ENCODE peak calls at places on chromosomes 5 and 9, in four cellular contexts. N is H1, L is IMR-90, Z is H9. S is an unnamed sample.

GRCh38 chr9:114356792-114357191 is 27.1 kb downstream of the ORM2 start:
- DNase-seq in Z (no peak), L (no peak), N (no peak), S (no peak)

GRCh38 chr9:71819115-71819739 is 50.9 kb upstream of the CEMIP2 start:
- DNase-seq in Z (no peak), L (peak; percentile 39), N (no peak), S (no peak)

GRCh38 chr5:178325311-178326053 is 92.9 kb upstream of the PHYKPL start:
- DNase-seq in Z (no peak), N (no peak), L (no peak), S (no peak)

GRCh38 chr9:76729980-76730737 is 34.1 kb upstream of the PCA3 start:
- DNase-seq in N (no peak), L (no peak), Z (no peak), S (no peak)

GRCh38 chr5:10590226-10591047 is 26.6 kb downstream of the ANKRD33B start:
- DNase-seq in L (peak; percentile 69), N (peak; percentile 53), Z (peak; percentile 83), S (peak; percentile 100)

GRCh38 chr5:157859227-157859575 is 256 bp upstream of the CLINT1 start:
- DNase-seq in Z (no peak), N (no peak), L (no peak), S (no peak)

GRCh38 chr9:98484218-98484617 is 224.5 kb downstream of the GABBR2 start:
- DNase-seq in L (peak; percentile 54), N (no peak), Z (no peak), S (peak; percentile 56)

GRCh38 chr5:109859537-109859936 is 169.8 kb downstream of the MAN2A1 start:
- DNase-seq in N (no peak), L (peak; percentile 15), Z (no peak), S (no peak)

GRCh38 chr5:81762401-81762800 is 11.5 kb upstream of the SSBP2 start:
- DNase-seq in Z (no peak), N (no peak), L (peak; percentile 32), S (no peak)

GRCh38 chr5:33043598-33043997 is 332.5 kb downstream of the NPR3 start:
- DNase-seq in Z (no peak), L (no peak), N (no peak), S (no peak)

GRCh38 chr9:97555164-97555563 is 53.7 kb downstream of the TMOD1 start:
- DNase-seq in Z (no peak), L (peak; percentile 13), N (no peak), S (peak; percentile 7)

GRCh38 chr9:131747352-131747751 is 7.5 kb upstream of the RAPGEF1 start:
- DNase-seq in N (no peak), L (peak; percentile 58), Z (no peak), S (peak; percentile 61)

GRCh38 chr5:32013658-32014057 is 160.5 kb downstream of the GOLPH3 start:
- DNase-seq in N (no peak), L (no peak), Z (no peak), S (peak; percentile 77)

GRCh38 chr9:1071730-1072129 is 21.6 kb downstream of the DMRT2 start:
- DNase-seq in N (no peak), Z (no peak), L (no peak), S (no peak)

GRCh38 chr5:32852535-32852934 is 141.4 kb downstream of the NPR3 start:
- DNase-seq in N (peak; percentile 33), L (peak; percentile 89), Z (peak; percentile 76), S (peak; percentile 93)

GRCh38 chr5:136615251-136615650 is 249.9 kb upstream of the TRPC7 start:
- DNase-seq in Z (no peak), N (no peak), L (no peak), S (no peak)
- H2BK5ac ChIP-seq in Z (no peak overlapping the region), N (no peak overlapping the region), L (no peak overlapping the region), S (no peak overlapping the region)

DNA sequence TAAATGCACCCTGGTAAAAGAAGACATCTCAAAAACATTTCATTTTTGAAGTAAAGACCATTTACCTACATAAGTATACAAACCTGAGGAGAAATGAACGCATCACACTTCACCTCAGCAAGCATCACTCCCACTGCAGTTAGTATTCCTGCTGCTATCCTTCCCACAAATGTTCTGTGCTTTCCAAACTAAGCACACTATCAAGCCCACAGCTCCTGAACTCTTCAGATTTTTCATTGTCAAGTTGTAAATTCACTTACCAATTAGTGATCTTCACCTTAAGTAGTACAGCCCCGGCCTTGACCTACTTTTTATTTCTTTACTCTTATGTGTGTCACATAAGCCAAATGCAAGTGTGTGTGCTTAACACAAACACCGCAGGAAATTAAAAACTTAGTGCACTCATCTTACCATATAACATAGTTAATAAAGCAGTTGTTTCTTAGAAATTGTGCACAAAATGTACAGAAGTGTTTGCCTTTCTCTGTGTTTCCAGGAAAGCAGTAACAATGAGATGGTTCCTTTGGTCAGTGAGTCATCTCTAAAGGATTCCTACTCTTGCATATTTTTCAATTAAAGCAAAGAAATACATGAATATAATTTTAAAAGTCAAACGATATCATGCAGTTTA is 169.4 kb downstream of the APBA1 start:
- DNase-seq in N (no peak), Z (no peak), L (peak; percentile 41), S (no peak)
- H3K56ac ChIP-seq in N (no peak overlapping the region), Z (no peak overlapping the region), L (no peak overlapping the region), S (no peak overlapping the region)

DNA sequence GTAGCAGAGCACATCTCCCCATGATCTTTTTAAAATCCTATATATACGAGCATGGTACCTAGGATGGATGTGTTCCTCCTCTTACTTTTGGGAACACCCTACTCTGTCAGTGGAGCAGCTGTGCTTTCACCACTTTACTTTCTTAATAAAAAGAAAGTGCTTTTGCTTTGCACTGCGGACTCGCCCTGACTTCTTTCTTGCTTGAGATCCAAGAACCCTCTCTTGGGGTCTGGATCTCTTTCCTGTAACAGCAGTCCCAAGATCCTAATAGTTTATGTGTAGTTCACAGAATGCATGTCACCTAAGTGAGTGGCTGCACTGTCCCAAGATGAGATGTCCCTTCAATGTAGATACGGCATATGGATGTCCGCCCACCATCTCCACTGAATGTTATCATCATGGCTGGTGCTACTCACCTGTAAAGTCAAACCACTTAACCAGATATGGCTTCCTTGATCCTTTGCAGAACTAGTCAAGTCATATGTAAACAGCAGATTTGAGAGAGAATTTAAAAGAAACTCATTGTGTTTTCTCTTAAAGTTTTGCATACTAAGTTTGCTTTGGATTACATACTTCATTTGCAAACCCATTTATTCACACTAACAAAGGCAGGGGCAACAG is 1.9 kb downstream of the FGF1 start:
- DNase-seq in N (no peak), L (no peak), Z (no peak), S (no peak)
- H3K27ac ChIP-seq in N (peak overlapping the region; percentile 72), L (no peak overlapping the region), Z (peak overlapping the region; percentile 31), S (no peak overlapping the region)

GRCh38 chr9:91101598-91102168 is 260.0 kb downstream of the AUH start:
- DNase-seq in N (no peak), Z (no peak), L (no peak), S (peak; percentile 45)
- H2BK5ac ChIP-seq in N (no peak overlapping the region), Z (no peak overlapping the region), L (peak overlapping the region; percentile 78), S (no peak overlapping the region)

DNA sequence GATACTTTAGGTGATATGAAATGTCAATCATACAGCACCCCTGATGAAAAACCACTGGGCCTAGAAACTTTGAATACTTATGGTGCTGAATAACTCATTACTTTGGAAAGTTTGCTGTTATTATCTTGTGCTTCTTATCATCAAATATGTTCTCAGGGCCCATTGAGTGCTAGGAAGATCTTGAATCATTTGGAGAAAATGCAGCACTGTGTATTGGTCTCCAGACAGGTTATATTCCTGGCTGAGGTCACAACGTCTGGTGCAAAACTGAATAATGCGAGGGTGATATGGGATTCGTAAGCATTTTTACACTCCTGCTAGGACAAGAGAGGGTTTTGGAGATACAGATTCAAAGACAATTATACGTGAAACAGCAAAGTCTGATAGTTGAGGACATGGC is 249.4 kb upstream of the TNC start:
- DNase-seq in L (no peak), Z (no peak), N (no peak), S (peak; percentile 47)
- H3K56ac ChIP-seq in L (no peak overlapping the region), Z (no peak overlapping the region), N (no peak overlapping the region), S (peak overlapping the region; percentile 57)

GRCh38 chr5:15026944-15027343 is 155.4 kb upstream of the ANKH start:
- DNase-seq in Z (peak; percentile 42), N (no peak), L (no peak), S (peak; percentile 44)

GRCh38 chr5:15023846-15024245 is 152.3 kb upstream of the ANKH start:
- DNase-seq in N (no peak), Z (no peak), L (no peak), S (no peak)

GRCh38 chr5:15026506-15026905 is 154.9 kb upstream of the ANKH start:
- DNase-seq in L (no peak), Z (no peak), N (no peak), S (no peak)

GRCh38 chr5:15027764-15028163 is 156.2 kb upstream of the ANKH start:
- DNase-seq in N (no peak), Z (no peak), L (no peak), S (no peak)

DNA sequence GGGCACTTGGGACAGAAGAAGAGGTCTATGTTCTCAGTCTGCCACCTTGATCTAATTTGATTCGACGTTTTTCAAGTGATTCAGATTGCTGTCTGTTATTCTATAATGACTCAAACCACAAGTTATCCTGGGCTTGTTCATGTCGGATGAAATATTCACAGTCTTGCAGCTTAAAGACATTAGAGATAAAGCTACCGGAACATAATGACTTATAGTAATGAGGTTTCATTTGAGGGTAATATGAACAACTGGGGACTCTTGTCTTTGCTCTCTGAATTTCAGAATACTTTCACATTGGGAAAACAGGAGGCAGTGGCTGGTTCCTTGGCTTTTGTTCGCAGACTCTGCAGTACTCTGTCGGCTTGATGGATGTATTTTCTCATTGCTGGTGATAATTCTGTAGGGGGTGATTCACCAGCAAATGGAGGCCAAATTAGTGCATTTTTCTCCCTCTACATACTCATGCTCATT is 154.5 kb upstream of the ANKH start:
- DNase-seq in N (no peak), Z (no peak), L (peak; percentile 44), S (no peak)
- H3K27ac ChIP-seq in N (no peak overlapping the region), Z (no peak overlapping the region), L (no peak overlapping the region), S (no peak overlapping the region)

S was measured in mesendoderm.